ENCODE peak calls at places on chromosomes 1 and 21, in ten cellular contexts. G, U, R, I, W, Q, S, D, T and X are unnamed samples.

GRCh38 chr1:185559151-185559550 is 175.0 kb upstream of the HMCN1 start:
- DNase-seq in G (no peak), U (no peak), R (no peak), I (no peak), W (no peak), Q (no peak), S (no peak), D (no peak), T (no peak), X (no peak)

GRCh38 chr1:239247299-239247698 is 139.1 kb upstream of the CHRM3 start:
- DNase-seq in G (no peak), U (no peak), R (no peak), I (no peak), W (no peak), Q (no peak), S (peak; percentile 49), D (peak; percentile 42), T (no peak), X (no peak)

GRCh38 chr1:200247513-200247912 is 162.3 kb downstream of the ZNF281 start:
- DNase-seq in G (no peak), U (no peak), R (no peak), I (no peak), W (no peak), Q (no peak), S (no peak), D (no peak), T (no peak), X (no peak)

GRCh38 chr1:66833112-66833511 is 32.0 kb upstream of the INSL5 start:
- DNase-seq in G (no peak), U (no peak), R (no peak), I (no peak), W (no peak), Q (no peak), S (no peak), D (no peak), T (no peak), X (no peak)

GRCh38 chr1:78607944-78608343 is 12.3 kb upstream of the IFI44L start:
- DNase-seq in G (no peak), U (no peak), R (no peak), I (no peak), W (no peak), Q (no peak), S (no peak), D (no peak), T (no peak), X (no peak)

GRCh38 chr21:37642493-37642892 is 273.8 kb downstream of the KCNJ6 start:
- DNase-seq in G (no peak), U (peak; percentile 37), R (peak; percentile 45), I (no peak), W (no peak), Q (no peak), S (no peak), D (peak; percentile 9), T (no peak), X (peak; percentile 50)

GRCh38 chr1:184553845-184554244 is 167.0 kb downstream of the C1orf21 start:
- DNase-seq in G (no peak), U (no peak), R (no peak), I (no peak), W (no peak), Q (no peak), S (no peak), D (no peak), T (no peak), X (no peak)

GRCh38 chr1:20211511-20211931 is 25.2 kb upstream of the PLA2G2C start:
- DNase-seq in G (no peak), U (peak; percentile 46), R (no peak), I (no peak), W (no peak), Q (no peak), S (no peak), D (no peak), T (peak; percentile 83), X (no peak)

GRCh38 chr1:233909195-233909594 is 4.7 kb downstream of the SLC35F3 start:
- DNase-seq in G (no peak), U (no peak), R (no peak), I (no peak), W (no peak), Q (no peak), S (no peak), D (peak; percentile 6), T (peak; percentile 70), X (no peak)

DNA sequence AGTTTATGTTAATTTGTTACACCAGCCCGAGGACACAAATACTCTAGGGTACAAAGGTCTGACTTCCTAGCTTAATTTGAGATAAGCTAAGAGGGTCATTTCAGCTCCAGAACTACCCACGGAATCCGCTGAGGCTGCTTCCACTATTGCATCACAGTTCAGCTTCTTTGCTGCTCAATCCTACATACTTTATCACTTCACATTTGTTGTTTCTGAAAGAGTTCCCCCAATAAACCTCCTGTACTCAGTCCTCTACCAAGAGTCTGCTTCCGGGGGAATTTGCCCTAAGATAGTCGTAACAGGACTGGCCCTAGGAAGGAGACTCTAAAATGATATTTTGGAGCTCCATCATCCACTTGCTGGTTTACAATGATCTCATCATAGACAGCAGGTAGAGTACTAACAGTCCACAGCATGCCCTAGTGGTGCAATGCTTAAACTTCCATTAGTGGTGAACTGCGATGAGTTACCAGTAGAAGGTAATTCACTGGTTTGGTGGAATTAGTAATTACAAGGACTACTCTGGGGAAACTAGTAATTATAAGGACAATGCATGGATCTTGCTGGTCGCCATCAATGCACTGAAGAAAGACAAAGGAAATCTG is 229.3 kb downstream of the USH2A start:
- DNase-seq in G (no peak), U (peak; percentile 36), R (no peak), I (no peak), W (no peak), Q (no peak), S (no peak), D (no peak), T (no peak), X (no peak)
- TF ChIP-seq CTCF in G (no peak), U (peak; percentile 22), R (no peak), I (no peak), W (no peak), Q (peak; percentile 20), S (no peak), D (no peak), T (no peak), X (no peak)

DNA sequence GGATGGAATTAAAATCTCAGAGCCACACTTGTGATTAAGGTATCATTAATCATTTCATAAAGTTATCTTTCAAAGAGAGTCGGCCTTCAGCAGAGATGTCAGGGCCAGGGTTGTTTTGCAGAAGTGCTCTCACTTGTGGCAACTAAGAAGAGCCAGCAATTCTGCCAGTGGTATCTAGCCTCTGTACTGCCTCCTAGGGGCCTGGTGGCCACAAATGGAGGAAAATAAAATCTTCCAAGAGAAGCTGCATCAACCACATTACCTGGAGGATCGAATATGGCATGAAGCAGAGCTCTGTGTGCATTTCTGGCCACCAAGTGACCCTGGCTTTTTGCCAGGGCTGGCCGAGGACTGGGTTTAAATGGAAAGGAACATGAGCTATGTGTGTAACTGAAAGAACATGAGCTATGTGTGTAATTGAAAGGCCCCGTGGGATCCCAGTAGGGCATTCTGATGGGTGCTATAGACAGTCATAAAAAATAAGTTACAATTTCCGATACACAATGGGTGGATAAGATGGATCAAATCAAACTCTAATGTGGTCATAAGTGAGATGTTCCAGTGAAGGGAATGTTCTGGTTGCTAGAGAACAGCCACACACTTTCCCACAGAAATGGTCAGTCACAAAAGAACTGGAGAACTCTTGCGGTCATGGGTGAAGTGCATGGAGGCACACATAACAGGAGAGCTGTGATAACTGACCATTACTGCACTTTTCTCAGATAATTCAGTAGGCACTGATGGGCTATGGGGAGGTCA is 335.8 kb downstream of the CAMTA1 start:
- DNase-seq in G (peak; percentile 23), U (no peak), R (no peak), I (no peak), W (no peak), Q (no peak), S (no peak), D (no peak), T (no peak), X (no peak)
- TF ChIP-seq CTCF in G (no peak), U (no peak), R (no peak), I (peak; percentile 18), W (no peak), Q (no peak), S (no peak), D (peak; percentile 44), T (no peak), X (no peak)

GRCh38 chr1:3418600-3418999 is 35.9 kb upstream of the ARHGEF16 start:
- DNase-seq in G (no peak), U (no peak), R (no peak), I (no peak), W (no peak), Q (no peak), S (no peak), D (no peak), T (no peak), X (no peak)

GRCh38 chr1:3417082-3417728 is 37.3 kb upstream of the ARHGEF16 start:
- DNase-seq in G (no peak), U (no peak), R (no peak), I (no peak), W (no peak), Q (no peak), S (no peak), D (no peak), T (no peak), X (no peak)

GRCh38 chr1:3417954-3418353 is 36.5 kb upstream of the ARHGEF16 start:
- DNase-seq in G (no peak), U (no peak), R (no peak), I (no peak), W (no peak), Q (no peak), S (no peak), D (no peak), T (no peak), X (no peak)

GRCh38 chr1:3420218-3420951 is 34.1 kb upstream of the ARHGEF16 start:
- DNase-seq in G (no peak), U (no peak), R (no peak), I (no peak), W (no peak), Q (no peak), S (no peak), D (no peak), T (no peak), X (no peak)

DNA sequence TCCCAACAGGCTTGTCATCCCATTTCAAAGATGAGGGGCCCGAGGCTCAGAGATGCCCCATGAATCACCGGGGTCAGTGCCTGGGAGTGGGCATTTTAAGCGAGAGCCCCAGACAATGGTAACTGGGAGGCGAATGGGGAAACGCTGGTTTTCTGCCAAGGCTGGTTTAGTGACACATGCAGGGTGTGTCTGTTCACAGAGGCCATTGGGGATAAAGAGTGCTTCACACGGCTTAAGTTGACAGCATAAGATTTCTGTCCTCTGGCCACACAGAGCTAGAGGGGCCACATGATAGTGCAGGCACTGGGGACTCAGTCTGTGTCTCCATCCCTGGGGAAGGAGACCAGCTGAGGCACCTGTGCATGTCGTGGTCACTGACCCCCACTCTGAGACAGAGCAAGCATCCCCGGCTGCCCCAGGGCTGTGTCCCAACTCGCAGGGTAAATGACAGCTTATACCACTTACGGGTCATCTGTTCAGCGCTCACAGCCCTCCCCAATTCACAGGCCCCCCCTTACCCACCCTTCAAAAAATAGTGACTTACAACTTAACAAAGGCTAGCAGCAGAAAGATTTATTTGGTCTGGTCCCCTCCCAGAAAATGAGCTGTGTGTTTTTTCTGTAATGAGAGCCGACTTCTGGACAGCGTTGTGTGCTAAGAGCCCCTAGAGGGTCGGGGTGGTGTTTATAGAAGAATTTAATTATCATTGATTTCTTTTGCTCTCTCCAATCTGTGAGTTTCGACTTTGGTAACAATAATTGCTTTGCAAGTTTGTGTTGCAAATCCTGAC is 34.9 kb upstream of the ARHGEF16 start:
- DNase-seq in G (no peak), U (peak; percentile 38), R (no peak), I (no peak), W (no peak), Q (no peak), S (no peak), D (no peak), T (no peak), X (no peak)
- TF ChIP-seq CTCF in G (no peak), U (no peak), R (no peak), I (no peak), W (no peak), Q (no peak), S (no peak), D (no peak), T (no peak), X (no peak)

GRCh38 chr1:175317309-175317708 is 124.7 kb upstream of the KIAA0040 start:
- DNase-seq in G (no peak), U (no peak), R (no peak), I (no peak), W (peak; percentile 31), Q (no peak), S (peak; percentile 3), D (peak; percentile 6), T (no peak), X (peak; percentile 42)
- TF ChIP-seq CTCF in G (peak; percentile 33), U (no peak), R (peak; percentile 53), I (peak; percentile 18), W (peak; percentile 10), Q (peak; percentile 6), S (peak; percentile 33), D (peak; percentile 21), T (peak; percentile 55), X (peak; percentile 48)